ENCODE peak calls at places on chromosome 18, in four cellular contexts. M, V, P and J are unnamed samples.

GRCh38 chr18:62080172-62080571 is 106.7 kb downstream of the PIGN start:
- DNase-seq in M (no peak), V (no peak), P (no peak), J (no peak)

GRCh38 chr18:55402731-55403405 is 185.1 kb downstream of the TCF4 start:
- DNase-seq in P (no peak), M (no peak), V (no peak), J (no peak)

GRCh38 chr18:354456-354855 is 86.6 kb upstream of the THOC1 start:
- DNase-seq in P (no peak), M (no peak), V (no peak), J (no peak)

GRCh38 chr18:25420091-25420490 is 68.1 kb upstream of the ZNF521 start:
- DNase-seq in M (no peak), P (no peak), V (no peak), J (no peak)

GRCh38 chr18:361941-362913 is 94.4 kb upstream of the THOC1 start:
- DNase-seq in P (no peak), V (no peak), M (peak), J (no peak)

GRCh38 chr18:75137346-75137877 is 71.5 kb downstream of the PTGR3 start:
- DNase-seq in V (peak), P (no peak), M (no peak), J (no peak)

GRCh38 chr18:62784966-62785413 is 69.6 kb downstream of the PHLPP1 start:
- DNase-seq in M (no peak), P (no peak), V (no peak), J (no peak)

GRCh38 chr18:3806656-3807055 is 356.7 kb downstream of the TGIF1 start:
- DNase-seq in M (no peak), V (no peak), P (no peak), J (no peak)

GRCh38 chr18:74445585-74445984 is 11.5 kb downstream of the DIPK1C start:
- DNase-seq in M (peak), P (no peak), V (no peak), J (no peak)

GRCh38 chr18:40708726-40709125 is 1246.3 kb upstream of the PIK3C3 start:
- DNase-seq in V (no peak), P (no peak), M (no peak), J (no peak)